ENCODE peak calls at places on chromosomes 6 and 20, in nine cellular contexts. L is tibial artery, Z is stomach, E is suprapubic skin, H is lung, B is heart left ventricle, F is heart right ventricle, Y is GM23338, X is fibroblast of the aortic adventitia. Q is an unnamed sample.

GRCh38 chr20:32438331-32438858 is 80.3 kb downstream of the ASXL1 start:
- DNase-seq in E (no peak), F (no peak), Z (no peak), X (no peak), Y (no peak), L (no peak), H (no peak), B (no peak), Q (no peak)

GRCh38 chr20:5767493-5768098 is 17.4 kb downstream of the SHLD1 start:
- DNase-seq in L (no peak), Z (no peak), E (no peak), H (no peak), Y (no peak), X (no peak), F (no peak), B (no peak), Q (no peak)

GRCh38 chr6:24910850-24911712 is 24.7 kb downstream of the RIPOR2 start:
- DNase-seq in H (peak), Z (peak), F (peak), Y (peak), X (peak), B (peak), E (peak), L (peak), Q (peak)

GRCh38 chr20:575230-575629 is 31.6 kb upstream of the CSNK2A1 start:
- DNase-seq in L (no peak), B (no peak), H (no peak), E (no peak), Y (peak), X (no peak), Z (no peak), F (no peak), Q (no peak)

GRCh38 chr6:147285087-147285855 is 81.1 kb downstream of the STXBP5 start:
- DNase-seq in Z (no peak), B (no peak), L (no peak), E (no peak), F (no peak), X (peak), H (no peak), Y (peak), Q (no peak)

GRCh38 chr6:154969796-154970195 is 25.3 kb upstream of the TIAM2 start:
- DNase-seq in L (peak), X (no peak), B (no peak), Z (no peak), H (no peak), E (no peak), F (no peak), Y (no peak), Q (no peak)

GRCh38 chr6:170221052-170221752 is 69.7 kb downstream of the DLL1 start:
- DNase-seq in L (peak), B (no peak), X (no peak), E (peak), H (no peak), Y (no peak), F (no peak), Z (peak), Q (no peak)

GRCh38 chr6:167469101-167469500 is 144.2 kb downstream of the TTLL2 start:
- DNase-seq in E (peak), X (no peak), Z (no peak), B (no peak), F (no peak), L (no peak), H (no peak), Y (no peak), Q (no peak)

GRCh38 chr6:18415671-18416340 is 28.7 kb downstream of the RNF144B start:
- DNase-seq in X (peak), F (no peak), L (no peak), B (no peak), H (no peak), Y (no peak), Z (no peak), E (no peak), Q (no peak)

GRCh38 chr6:102701019-102701418 is 1307.5 kb downstream of the GRIK2 start:
- DNase-seq in L (no peak), Z (no peak), F (no peak), B (no peak), H (no peak), E (no peak), X (no peak), Y (no peak), Q (no peak)

GRCh38 chr6:168188310-168188973 is 109.4 kb upstream of the FRMD1 start:
- DNase-seq in Z (no peak), B (no peak), L (peak), E (no peak), F (no peak), Y (no peak), X (no peak), H (no peak), Q (no peak)

GRCh38 chr6:139361211-139361610 is 13.2 kb downstream of the CITED2 start:
- DNase-seq in B (no peak), Z (no peak), E (no peak), F (no peak), L (no peak), X (no peak), Y (no peak), H (no peak), Q (no peak)

GRCh38 chr6:27890351-27891299 is 21.6 kb downstream of the OR2B2 start:
- DNase-seq in X (peak), H (no peak), Y (peak), E (no peak), Z (peak), L (no peak), B (peak), F (no peak), Q (peak)

GRCh38 chr6:7728855-7729590 is 3.1 kb downstream of the BMP6 start:
- DNase-seq in L (no peak), X (peak), F (no peak), Y (peak), H (no peak), E (no peak), Z (no peak), B (no peak), Q (no peak)

GRCh38 chr20:61966492-61967244 is 99.0 kb downstream of the TAF4 start:
- DNase-seq in B (no peak), H (no peak), L (no peak), X (no peak), Y (no peak), E (no peak), Z (no peak), F (no peak), Q (peak)

GRCh38 chr6:107786179-107786578 is 37.9 kb downstream of the SCML4 start:
- DNase-seq in F (no peak), L (no peak), B (no peak), Z (no peak), H (no peak), Y (no peak), E (no peak), X (no peak), Q (no peak)

GRCh38 chr20:37773260-37773825 is 79.5 kb downstream of the CTNNBL1 start:
- DNase-seq in E (no peak), B (no peak), H (no peak), Y (no peak), L (no peak), F (no peak), X (no peak), Z (no peak), Q (no peak)

GRCh38 chr6:20113649-20114224 is 98.5 kb downstream of the MBOAT1 start:
- DNase-seq in E (no peak), B (no peak), X (no peak), Z (no peak), L (no peak), Y (no peak), F (no peak), H (no peak), Q (no peak)

GRCh38 chr6:43735642-43736199 is 34.3 kb upstream of the VEGFA start:
- DNase-seq in Y (no peak), F (peak), H (no peak), X (no peak), L (no peak), B (no peak), Z (no peak), E (peak), Q (no peak)

GRCh38 chr6:155452576-155452975 is 3.1 kb downstream of the NOX3 start:
- DNase-seq in Z (no peak), Y (no peak), F (no peak), B (no peak), H (no peak), L (no peak), E (no peak), X (peak), Q (no peak)

GRCh38 chr20:59431014-59431413 is 130.6 kb downstream of the EDN3 start:
- DNase-seq in Y (no peak), Z (no peak), F (no peak), H (no peak), B (no peak), X (no peak), E (no peak), L (no peak), Q (no peak)

GRCh38 chr20:52076164-52076563 is 115.4 kb downstream of the ZFP64 start:
- DNase-seq in F (no peak), L (no peak), Y (no peak), Z (no peak), B (no peak), X (peak), E (no peak), H (no peak), Q (no peak)

GRCh38 chr6:30760537-30760936 is 16.2 kb upstream of the IER3 start:
- DNase-seq in B (no peak), L (no peak), H (no peak), F (no peak), Y (no peak), X (no peak), E (no peak), Z (no peak), Q (no peak)

GRCh38 chr6:102458990-102459389 is 1065.5 kb downstream of the GRIK2 start:
- DNase-seq in E (no peak), L (no peak), B (no peak), H (no peak), Z (no peak), X (no peak), Y (no peak), F (no peak), Q (no peak)

GRCh38 chr6:87918461-87918941 is 129.1 kb upstream of the SPACA1 start:
- DNase-seq in Z (no peak), F (no peak), X (no peak), H (no peak), Y (peak), B (no peak), E (no peak), L (no peak), Q (no peak)
- H3K4me3 ChIP-seq in Z (no peak), F (no peak), X (no peak), H (no peak), Y (no peak), B (no peak), E (no peak), L (no peak), Q (no peak)

GRCh38 chr6:134517145-134517658 is 199.3 kb upstream of the SGK1 start:
- DNase-seq in H (peak), Y (peak), Z (peak), X (peak), F (peak), B (peak), E (peak), L (peak), Q (no peak)

GRCh38 chr6:134520181-134521115 is 202.5 kb upstream of the SGK1 start:
- DNase-seq in E (no peak), Y (no peak), X (peak), H (no peak), B (no peak), L (no peak), Z (no peak), F (no peak), Q (no peak)

GRCh38 chr6:134517863-134518262 is 200.0 kb upstream of the SGK1 start:
- DNase-seq in X (no peak), Z (no peak), E (no peak), H (no peak), Y (no peak), B (no peak), L (no peak), F (no peak), Q (no peak)

GRCh38 chr6:134521116-134521501 is 203.2 kb upstream of the SGK1 start:
- DNase-seq in F (no peak), L (no peak), X (no peak), B (no peak), Z (peak), Y (no peak), E (no peak), H (no peak), Q (no peak)

GRCh38 chr6:134519456-134519855 is 201.5 kb upstream of the SGK1 start:
- DNase-seq in B (peak), Y (no peak), X (no peak), F (peak), H (no peak), E (no peak), Z (no peak), L (no peak), Q (no peak)
- H3K4me3 ChIP-seq in B (no peak), Y (no peak), X (no peak), F (no peak), H (no peak), E (no peak), Z (no peak), L (no peak), Q (no peak)

DNA sequence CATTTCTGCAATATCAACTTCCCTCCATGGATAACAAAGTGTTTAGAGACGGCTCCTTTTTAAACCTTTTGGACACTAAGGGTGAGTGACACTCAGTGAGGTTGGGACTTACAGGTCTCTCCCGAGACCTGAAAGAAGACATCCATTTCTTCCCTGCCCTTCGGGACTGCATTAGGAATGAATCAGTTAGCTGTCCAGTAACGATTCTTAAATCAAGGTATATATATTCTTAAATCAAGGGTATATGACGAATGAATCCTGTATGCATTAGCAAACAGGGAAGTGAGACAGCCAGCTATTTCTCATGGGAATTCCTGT is 52.9 kb downstream of the EDN1 start:
- DNase-seq in E (no peak), F (no peak), H (no peak), X (no peak), B (no peak), Z (no peak), L (no peak), Y (no peak), Q (no peak)
- H3K4me3 ChIP-seq in E (no peak), F (no peak), H (no peak), X (no peak), B (no peak), Z (no peak), L (no peak), Y (no peak), Q (no peak)

GRCh38 chr6:51182884-51183283 is 364.2 kb downstream of the TFAP2B start:
- DNase-seq in Z (no peak), H (no peak), Y (no peak), E (no peak), X (no peak), B (no peak), F (no peak), L (no peak), Q (no peak)
- H3K4me3 ChIP-seq in Z (no peak), H (no peak), Y (no peak), E (no peak), X (no peak), B (no peak), F (no peak), L (no peak), Q (no peak)

GRCh38 chr20:63706027-63706695 is 1.6 kb downstream of the ARFRP1 start:
- DNase-seq in H (peak), X (no peak), L (peak), B (no peak), Z (no peak), E (peak), F (no peak), Y (no peak), Q (no peak)
- H3K4me3 ChIP-seq in H (peak), X (peak), L (peak), B (peak), Z (peak), E (peak), F (peak), Y (peak), Q (peak)

DNA sequence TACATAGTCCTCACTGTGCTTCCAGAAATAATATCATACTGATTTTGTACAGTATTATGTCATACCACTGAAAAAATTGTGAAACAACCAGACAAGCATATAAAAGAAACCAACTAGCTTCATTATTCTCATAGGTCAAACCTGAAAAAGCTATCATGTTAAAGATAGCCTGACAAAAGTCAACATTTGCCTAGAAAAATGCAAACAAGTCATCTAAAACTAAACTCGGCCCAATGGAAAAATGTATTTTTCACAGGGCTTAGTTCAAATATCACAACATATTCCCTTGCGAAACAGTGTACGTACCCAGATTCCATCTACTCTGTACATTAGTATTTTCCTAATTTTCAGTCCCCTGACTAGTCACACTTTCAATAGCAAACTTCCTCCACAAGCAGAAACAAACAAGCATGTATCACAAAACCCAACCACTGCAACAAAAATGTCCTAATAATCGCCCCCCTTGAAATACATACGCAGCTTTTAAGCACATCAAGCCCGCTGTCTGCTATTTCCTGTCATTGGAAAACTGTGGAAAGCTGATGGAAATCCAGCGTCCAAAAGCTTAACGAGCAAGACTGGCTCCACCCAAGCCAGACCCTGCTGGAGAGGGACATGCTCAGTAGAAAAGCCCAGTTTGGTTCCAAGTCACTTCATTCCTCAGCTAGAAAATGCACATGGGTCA is 93.1 kb downstream of the EPB41L2 start:
- DNase-seq in E (no peak), F (peak), Z (no peak), L (peak), B (peak), X (peak), H (no peak), Y (no peak), Q (no peak)
- H3K4me3 ChIP-seq in E (peak), F (peak), Z (peak), L (peak), B (peak), X (peak), H (no peak), Y (no peak), Q (no peak)

DNA sequence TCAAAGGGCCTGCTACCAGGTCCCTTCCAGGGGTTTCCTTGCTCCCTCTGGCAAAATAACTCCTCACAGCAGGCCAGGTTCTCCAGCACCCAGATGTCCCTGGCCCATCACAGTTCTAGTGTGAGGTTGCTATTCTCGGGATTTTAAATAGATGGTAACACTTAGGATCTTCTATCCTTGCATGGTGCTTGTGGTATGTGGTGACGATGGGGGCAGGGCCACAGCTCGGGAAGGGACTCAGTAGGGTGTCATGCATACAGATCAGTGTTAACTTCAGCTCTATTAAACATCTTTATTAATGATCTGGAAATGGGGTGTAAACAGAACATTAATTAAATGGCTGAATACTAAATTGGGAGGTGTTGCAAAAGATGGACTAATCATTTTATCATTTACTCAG is 323.8 kb downstream of the QKI start:
- DNase-seq in Y (no peak), B (no peak), H (no peak), F (no peak), E (no peak), X (no peak), L (no peak), Z (no peak), Q (no peak)
- H3K4me3 ChIP-seq in Y (no peak), B (no peak), H (no peak), F (no peak), E (no peak), X (no peak), L (no peak), Z (no peak), Q (no peak)

Q was measured in Caco-2.